ENCODE peak calls at places on chromosomes 12 and 14, in four cellular contexts. Y is aorta, J is activated T-helper 1 cell treated with Interleukin-2 at 50 U/mL for 16 hours, H is GM19239. X is an unnamed sample.
A peak's percentile ranks its signal among the peaks of the same experiment; 100 is the strongest.

GRCh38 chr14:68688872-68689371 is 103.9 kb downstream of the ZFP36L1 start:
- DNase-seq in Y (no peak), J (no peak), H (no peak), X (no peak)

GRCh38 chr12:95820096-95820703 is 29.6 kb upstream of the NTN4 start:
- DNase-seq in Y (no peak), J (no peak), H (no peak), X (no peak)

GRCh38 chr12:49507139-49507538 is 31.7 kb upstream of the KCNH3 start:
- DNase-seq in Y (no peak), J (no peak), H (no peak), X (no peak)

GRCh38 chr12:25280082-25280481 is 29.4 kb upstream of the KRAS start:
- DNase-seq in Y (no peak), J (no peak), H (no peak), X (no peak)

GRCh38 chr14:62592877-62593276 is 452.4 kb downstream of the KCNH5 start:
- DNase-seq in Y (no peak), J (no peak), H (no peak), X (no peak)

GRCh38 chr14:61511558-61511924 is 183.8 kb upstream of the HIF1A start:
- DNase-seq in Y (no peak), J (no peak), H (no peak), X (no peak)

GRCh38 chr14:77654001-77654431 is 37.6 kb upstream of the SPTLC2 start:
- DNase-seq in Y (no peak), J (no peak), H (no peak), X (no peak)

GRCh38 chr14:88507208-88507607 is 47.6 kb downstream of the PTPN21 start:
- DNase-seq in Y (no peak), J (no peak), H (no peak), X (no peak)

GRCh38 chr12:109768901-109769670 is 55.5 kb downstream of the FAM222A start:
- DNase-seq in Y (no peak), J (no peak), H (no peak), X (no peak)

GRCh38 chr12:5096241-5096880 is 52.7 kb downstream of the KCNA5 start:
- DNase-seq in Y (no peak), J (no peak), H (no peak), X (no peak)

GRCh38 chr12:104763163-104763805 is 194.8 kb downstream of the SLC41A2 start:
- DNase-seq in Y (no peak), J (no peak), H (no peak), X (no peak)

GRCh38 chr14:97602438-97603117 is 805.4 kb downstream of the VRK1 start:
- DNase-seq in Y (no peak), J (peak; percentile 66), H (no peak), X (peak; percentile 82)

GRCh38 chr14:105528197-105528858 is 1.9 kb downstream of the TMEM121 start:
- DNase-seq in Y (peak; percentile 87), J (peak; percentile 69), H (peak; percentile 99), X (peak; percentile 95)

GRCh38 chr14:106843951-106844483 is 1317.6 kb downstream of the TMEM121 start:
- DNase-seq in Y (peak; percentile 51), J (no peak), H (no peak), X (peak; percentile 77)

GRCh38 chr14:99230271-99231141 is 41.5 kb downstream of the BCL11B start:
- DNase-seq in Y (no peak), J (peak; percentile 69), H (no peak), X (peak; percentile 84)

GRCh38 chr12:46915861-46916260 is 90.1 kb upstream of the SLC38A4 start:
- DNase-seq in Y (no peak), J (no peak), H (no peak), X (no peak)

GRCh38 chr12:29152223-29152868 is 3.3 kb downstream of the FAR2 start:
- DNase-seq in Y (no peak), J (no peak), H (peak; percentile 56), X (no peak)

GRCh38 chr14:100733152-100733850 is 6.6 kb downstream of the DLK1 start:
- DNase-seq in Y (peak; percentile 11), J (no peak), H (no peak), X (no peak)

GRCh38 chr12:54229624-54230212 is 40.9 kb upstream of the SMUG1 start:
- DNase-seq in Y (peak; percentile 72), J (no peak), H (no peak), X (no peak)

GRCh38 chr12:68453278-68453677 is 121.1 kb upstream of the MDM1 start:
- DNase-seq in Y (no peak), J (no peak), H (no peak), X (no peak)

GRCh38 chr12:113298472-113298817 is 36.5 kb downstream of the SLC8B1 start:
- DNase-seq in Y (no peak), J (no peak), H (no peak), X (no peak)

GRCh38 chr12:116169071-116169470 is 108.4 kb downstream of the MED13L start:
- DNase-seq in Y (no peak), J (no peak), H (no peak), X (no peak)

GRCh38 chr14:92513966-92514843 is 624 bp downstream of the RIN3 start:
- DNase-seq in Y (peak; percentile 64), J (no peak), H (no peak), X (peak; percentile 89)

GRCh38 chr12:123532808-123533649 is 490 bp downstream of the RILPL1 start:
- DNase-seq in Y (peak; percentile 71), J (no peak), H (peak; percentile 43), X (peak; percentile 85)

GRCh38 chr14:104586832-104587620 is 7.5 kb downstream of the C14orf180 start:
- DNase-seq in Y (peak; percentile 79), J (no peak), H (no peak), X (no peak)

GRCh38 chr14:105846312-105846711 is 319.9 kb downstream of the TMEM121 start:
- DNase-seq in Y (no peak), J (no peak), H (no peak), X (peak; percentile 58)

X was measured in spleen.